ENCODE peak calls at places on chromosomes 12 and 14, in eight cellular contexts. B, C, Y, I, L, W, A and P are unnamed samples. For H3K4me1, the result is how much of the 10 kb centered on the place peaks cover.

GRCh38 chr12:131250028-131250950 is 296.6 kb downstream of the ADGRD1 start:
- DNase-seq in B (no peak), C (peak), Y (no peak), I (peak), L (no peak), W (no peak), A (no peak), P (no peak)

GRCh38 chr12:111404362-111405148 is 1.2 kb upstream of the SH2B3 start:
- DNase-seq in B (no peak), C (no peak), Y (peak), I (no peak), L (peak), W (no peak), A (no peak), P (peak)

GRCh38 chr14:56117765-56118610 is at the start of gene PELI2:
- DNase-seq in B (peak), C (peak), Y (peak), I (peak), L (peak), W (peak), A (peak), P (peak)

GRCh38 chr14:79749051-79749450 is 462.3 kb downstream of the DIO2 start:
- DNase-seq in B (no peak), C (no peak), Y (no peak), I (no peak), L (no peak), W (no peak), A (no peak), P (no peak)

GRCh38 chr12:62603061-62603810 is 136.6 kb downstream of the MON2 start:
- DNase-seq in B (peak), C (peak), Y (peak), I (peak), L (peak), W (peak), A (peak), P (peak)

GRCh38 chr12:118960161-118960560 is 21.2 kb upstream of the SRRM4 start:
- DNase-seq in B (no peak), C (no peak), Y (no peak), I (no peak), L (no peak), W (no peak), A (no peak), P (no peak)

GRCh38 chr14:70665448-70666363 is 24.0 kb downstream of the TTC9 start:
- DNase-seq in B (no peak), C (no peak), Y (peak), I (peak), L (no peak), W (peak), A (no peak), P (peak)

GRCh38 chr12:132189378-132190011 is 45.2 kb downstream of the NOC4L start:
- DNase-seq in B (peak), C (peak), Y (peak), I (peak), L (peak), W (peak), A (peak), P (peak)

GRCh38 chr14:75631453-75631831 is 29.2 kb downstream of the ERG28 start:
- DNase-seq in B (no peak), C (no peak), Y (no peak), I (no peak), L (no peak), W (no peak), A (no peak), P (no peak)

GRCh38 chr14:68974759-68975347 is 4.2 kb downstream of the ACTN1 start:
- DNase-seq in B (no peak), C (no peak), Y (no peak), I (no peak), L (no peak), W (no peak), A (no peak), P (no peak)

GRCh38 chr12:108773798-108774788 is 42.8 kb upstream of the CORO1C start:
- DNase-seq in B (peak), C (peak), Y (peak), I (peak), L (peak), W (peak), A (peak), P (peak)

GRCh38 chr12:55797550-55797949 is 20.0 kb downstream of the SARNP start:
- DNase-seq in B (no peak), C (no peak), Y (no peak), I (no peak), L (no peak), W (no peak), A (no peak), P (no peak)

GRCh38 chr14:93103392-93104080 is 12.2 kb downstream of the ITPK1 start:
- DNase-seq in B (no peak), C (no peak), Y (no peak), I (no peak), L (no peak), W (peak), A (no peak), P (peak)

GRCh38 chr14:23646648-23647549 is 10.7 kb downstream of the DHRS2 start:
- DNase-seq in B (no peak), C (no peak), Y (no peak), I (peak), L (no peak), W (no peak), A (no peak), P (no peak)

GRCh38 chr12:6552140-6552551 is 3.7 kb downstream of the IFFO1 start:
- DNase-seq in B (no peak), C (peak), Y (no peak), I (no peak), L (peak), W (no peak), A (no peak), P (no peak)

GRCh38 chr12:92108651-92109050 is 37.0 kb downstream of the BTG1 start:
- DNase-seq in B (no peak), C (no peak), Y (no peak), I (peak), L (no peak), W (no peak), A (no peak), P (no peak)

GRCh38 chr12:92297932-92298681 is 152.5 kb upstream of the BTG1 start:
- DNase-seq in B (no peak), C (no peak), Y (no peak), I (no peak), L (no peak), W (no peak), A (no peak), P (no peak)

GRCh38 chr12:57124259-57124877 is 3.9 kb upstream of the LRP1 start:
- DNase-seq in B (no peak), C (peak), Y (peak), I (peak), L (peak), W (peak), A (peak), P (no peak)

GRCh38 chr14:50319721-50320120 is 7.6 kb downstream of the DMAC2L start:
- DNase-seq in B (no peak), C (no peak), Y (no peak), I (no peak), L (no peak), W (no peak), A (no peak), P (no peak)

GRCh38 chr14:44895716-44896115 is 66.0 kb downstream of the KLHL28 start:
- DNase-seq in B (no peak), C (no peak), Y (no peak), I (no peak), L (no peak), W (no peak), A (no peak), P (no peak)

GRCh38 chr14:55336161-55336560 is 64.9 kb downstream of the FBXO34 start:
- DNase-seq in B (no peak), C (no peak), Y (no peak), I (peak), L (no peak), W (peak), A (no peak), P (no peak)

GRCh38 chr14:61322799-61323290 is 1.5 kb downstream of the PRKCH start:
- DNase-seq in B (no peak), C (no peak), Y (no peak), I (peak), L (no peak), W (no peak), A (no peak), P (no peak)

GRCh38 chr14:23104591-23105347 is at the start of gene CIROP:
- DNase-seq in B (peak), C (no peak), Y (no peak), I (no peak), L (no peak), W (no peak), A (no peak), P (no peak)

GRCh38 chr12:76413121-76413520 is 64.9 kb upstream of the BBS10 start:
- DNase-seq in B (no peak), C (no peak), Y (no peak), I (no peak), L (no peak), W (no peak), A (no peak), P (no peak)

GRCh38 chr14:80965041-80965440 is 9.6 kb downstream of the TSHR start:
- DNase-seq in B (no peak), C (no peak), Y (no peak), I (no peak), L (no peak), W (no peak), A (no peak), P (no peak)

DNA sequence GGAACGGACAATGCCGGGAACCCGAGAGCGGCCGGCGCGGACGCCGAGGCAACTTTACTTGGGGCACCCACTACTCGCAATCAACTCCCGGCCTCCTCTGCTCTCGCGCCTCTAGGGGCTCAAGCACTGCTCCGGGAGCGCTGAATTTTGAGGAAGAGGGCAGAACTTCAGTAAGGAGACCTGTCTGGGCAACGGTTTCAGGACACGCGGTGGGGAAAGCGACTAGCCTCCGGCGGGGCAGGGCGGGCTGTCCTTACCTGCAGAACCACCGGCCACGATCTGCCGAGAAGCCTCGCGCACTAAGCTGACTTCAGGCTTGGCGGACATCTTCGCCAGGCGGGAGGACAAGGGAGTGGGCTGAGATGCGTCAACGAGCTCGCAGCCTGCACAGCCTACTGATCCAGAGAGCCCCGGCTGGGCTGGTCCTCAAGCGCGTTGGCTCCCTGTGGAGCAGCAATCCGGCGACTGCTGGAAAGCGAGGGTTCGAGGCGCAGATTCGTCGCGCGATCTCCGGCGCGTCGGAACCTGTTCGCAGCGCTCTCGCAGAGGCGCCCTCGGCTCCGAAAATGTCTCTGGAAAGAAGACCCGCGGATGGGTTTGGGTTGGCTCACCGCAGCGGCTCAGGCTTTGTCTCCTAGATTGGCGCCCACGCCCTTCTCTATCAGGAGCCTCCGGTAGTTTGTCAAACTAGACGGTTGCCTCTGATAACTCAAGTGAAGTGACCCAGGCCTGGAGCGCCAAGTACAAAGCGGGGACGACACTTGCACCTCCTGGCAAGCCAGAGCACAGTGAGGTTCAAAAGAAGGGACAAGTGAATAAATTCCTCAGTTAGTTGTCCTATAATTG is at the start of gene SLC25A21:
- DNase-seq in B (peak), C (peak), Y (peak), I (peak), L (peak), W (peak), A (peak), P (peak)
- TF ChIP-seq CTCF in B (no peak), C (no peak), Y (peak), I (no peak), L (peak), W (no peak), A (no peak), P (no peak)

GRCh38 chr14:95505030-95505589 is 11.3 kb downstream of the SYNE3 start:
- DNase-seq in B (no peak), C (no peak), Y (no peak), I (no peak), L (no peak), W (no peak), A (no peak), P (no peak)

GRCh38 chr14:95508377-95508776 is 8.1 kb downstream of the SYNE3 start:
- DNase-seq in B (peak), C (no peak), Y (no peak), I (no peak), L (no peak), W (no peak), A (no peak), P (no peak)

GRCh38 chr14:95509512-95509911 is 6.9 kb downstream of the SYNE3 start:
- DNase-seq in B (peak), C (no peak), Y (no peak), I (no peak), L (no peak), W (no peak), A (no peak), P (no peak)

GRCh38 chr14:95507701-95508103 is 8.7 kb downstream of the SYNE3 start:
- DNase-seq in B (peak), C (peak), Y (no peak), I (no peak), L (no peak), W (no peak), A (no peak), P (no peak)

GRCh38 chr14:95507174-95507573 is 9.3 kb downstream of the SYNE3 start:
- DNase-seq in B (peak), C (peak), Y (no peak), I (no peak), L (peak), W (peak), A (no peak), P (no peak)
- H3K4me1 ChIP-seq in B (half or more), C (half or more), Y (under half), I (under half), L (half or more), W (under half), A (half or more), P (under half)

GRCh38 chr12:127355061-127355820 is 911.7 kb upstream of the TMEM132C start:
- DNase-seq in B (no peak), C (no peak), Y (peak), I (peak), L (no peak), W (no peak), A (no peak), P (no peak)
- TF ChIP-seq CTCF in B (no peak), C (no peak), Y (peak), I (peak), L (peak), W (no peak), A (no peak), P (no peak)

DNA sequence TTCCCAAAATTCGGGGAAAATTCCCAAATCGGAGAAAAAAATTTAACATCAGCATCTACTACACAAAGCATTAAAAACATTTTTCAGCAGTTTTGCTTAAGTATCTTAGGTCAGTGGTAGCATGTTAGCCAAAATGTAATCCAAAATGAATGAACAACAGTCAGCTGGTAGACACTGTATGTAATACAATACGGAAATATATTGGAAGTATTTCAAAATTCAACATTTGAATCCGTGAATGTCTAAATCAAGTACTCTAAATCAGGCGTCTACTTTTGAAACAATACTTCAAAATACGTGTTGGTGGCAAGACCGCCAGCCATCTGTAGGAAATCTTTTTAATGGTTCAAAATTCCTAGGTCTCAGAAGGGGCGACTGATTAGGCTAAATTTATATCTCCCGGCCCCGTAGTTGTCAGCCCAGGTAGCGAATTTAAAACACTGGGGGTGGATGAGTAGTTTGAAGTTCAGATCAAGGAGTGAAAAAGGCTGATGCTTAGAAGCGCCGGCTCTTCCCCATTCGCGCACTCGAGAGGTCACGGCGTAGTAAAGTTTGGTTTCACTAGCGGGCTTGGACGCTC is 1.0 kb downstream of the SCAF11 start:
- DNase-seq in B (no peak), C (no peak), Y (peak), I (no peak), L (no peak), W (no peak), A (no peak), P (no peak)
- H3K4me1 ChIP-seq in B (under half), C (under half), Y (under half), I (under half), L (half or more), W (half or more), A (half or more), P (under half)

DNA sequence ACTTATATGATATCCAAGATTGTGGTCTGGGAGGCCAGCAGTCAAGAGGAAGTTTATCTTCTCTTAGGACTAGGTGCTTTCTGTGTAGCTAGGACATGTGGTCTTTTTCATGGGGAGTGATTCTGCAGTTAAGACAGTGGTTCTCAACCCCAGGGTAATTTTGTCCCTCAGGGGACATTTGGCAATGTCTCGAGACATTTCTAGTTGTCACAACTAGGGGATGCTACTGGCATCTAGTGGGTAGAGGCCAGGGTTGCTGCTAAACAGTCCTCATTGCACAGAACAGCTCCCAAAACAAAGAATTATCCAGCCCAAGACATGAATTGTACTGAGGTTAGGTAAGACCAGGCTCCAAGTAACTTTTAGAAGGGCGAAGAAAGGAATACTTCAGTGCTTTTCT is 20.0 kb downstream of the AMDHD1 start:
- DNase-seq in B (no peak), C (no peak), Y (peak), I (peak), L (no peak), W (no peak), A (no peak), P (no peak)
- TF ChIP-seq CTCF in B (no peak), C (no peak), Y (peak), I (peak), L (no peak), W (no peak), A (no peak), P (no peak)